ENCODE peak calls at places on chromosomes 4 and X, in six cellular contexts. P is body of pancreas, S is cardiac muscle cell, H is left lung, J is PC-3, D is NB4. W is an unnamed sample.
A peak's percentile ranks its signal among the peaks of the same experiment; 100 is the strongest.

GRCh38 chrX:31038585-31039326 is 33.1 kb downstream of the FTHL17 start:
- DNase-seq in H (no peak), P (peak; percentile 57), S (peak; percentile 72), J (peak; percentile 46), D (peak; percentile 34), W (peak; percentile 65)

GRCh38 chrX:69988955-69989394 is 60.8 kb downstream of the AWAT2 start:
- DNase-seq in H (no peak), D (no peak), J (no peak), S (peak; percentile 80), P (no peak), W (peak; percentile 38)

GRCh38 chr4:177375971-177376370 is 66.3 kb downstream of the AGA start:
- DNase-seq in P (no peak), S (no peak), H (no peak), D (peak; percentile 32), J (no peak), W (no peak)

GRCh38 chrX:100098660-100099375 is 311.3 kb downstream of the PCDH19 start:
- DNase-seq in P (no peak), D (no peak), J (no peak), H (no peak), S (peak; percentile 46), W (peak; percentile 8)

GRCh38 chr4:113531572-113531971 is 230.0 kb downstream of the CAMK2D start:
- DNase-seq in H (no peak), S (no peak), D (no peak), P (no peak), J (no peak), W (no peak)

GRCh38 chr4:48337726-48338125 is 3.6 kb upstream of the SLAIN2 start:
- DNase-seq in J (peak; percentile 68), D (peak; percentile 54), H (no peak), P (no peak), S (no peak), W (no peak)

GRCh38 chr4:165612936-165613335 is 234.1 kb downstream of the CPE start:
- DNase-seq in P (no peak), D (peak; percentile 11), S (no peak), J (no peak), H (no peak), W (peak; percentile 13)

GRCh38 chr4:84673475-84674230 is 90.7 kb downstream of the CDS1 start:
- DNase-seq in S (peak; percentile 88), P (no peak), H (no peak), J (peak; percentile 90), D (no peak), W (peak; percentile 95)

GRCh38 chr4:70743728-70744127 is 22.0 kb downstream of the RUFY3 start:
- DNase-seq in S (no peak), H (no peak), D (no peak), J (no peak), P (no peak), W (peak; percentile 43)

GRCh38 chr4:37685211-37685725 is 908 bp downstream of the RELL1 start:
- DNase-seq in D (peak; percentile 85), P (peak; percentile 16), J (no peak), H (no peak), S (peak; percentile 62), W (peak; percentile 67)

GRCh38 chr4:43525646-43526045 is 633.1 kb downstream of the GRXCR1 start:
- DNase-seq in D (no peak), J (no peak), S (no peak), H (no peak), P (no peak), W (no peak)

GRCh38 chr4:149065753-149066152 is 623.5 kb upstream of the NR3C2 start:
- DNase-seq in P (no peak), S (no peak), D (no peak), H (no peak), J (no peak), W (peak; percentile 4)

GRCh38 chr4:38128478-38129451 is 168.6 kb downstream of the PTTG2 start:
- DNase-seq in D (no peak), P (no peak), J (peak; percentile 21), H (no peak), S (no peak), W (peak; percentile 49)

GRCh38 chr4:59553739-59554126 is 1646.4 kb upstream of the ADGRL3 start:
- DNase-seq in D (no peak), J (peak; percentile 70), H (no peak), S (peak; percentile 7), P (no peak), W (peak; percentile 70)

GRCh38 chrX:12901486-12901885 is 4.9 kb upstream of the TLR8 start:
- DNase-seq in H (peak; percentile 34), D (peak; percentile 66), J (peak; percentile 79), P (peak; percentile 78), S (peak; percentile 63), W (peak; percentile 59)

GRCh38 chr4:84985952-84986351 is 19.5 kb upstream of the WDFY3 start:
- DNase-seq in S (peak; percentile 37), J (peak; percentile 70), D (no peak), H (no peak), P (no peak), W (peak; percentile 88)

GRCh38 chrX:109830704-109831206 is 97.7 kb upstream of the ACSL4 start:
- DNase-seq in H (no peak), S (peak; percentile 74), J (peak; percentile 46), P (no peak), D (peak; percentile 72), W (peak; percentile 63)

GRCh38 chr4:150250293-150250997 is 172.2 kb downstream of the DCLK2 start:
- DNase-seq in H (no peak), J (no peak), P (no peak), D (no peak), S (no peak), W (no peak)

GRCh38 chrX:66074920-66075879 is 35.3 kb upstream of the VSIG4 start:
- DNase-seq in S (peak; percentile 0), P (peak; percentile 27), D (peak; percentile 91), H (peak; percentile 76), J (peak; percentile 2), W (peak; percentile 32)

GRCh38 chr4:28225005-28225404 is 1364.4 kb downstream of the STIM2 start:
- DNase-seq in D (peak; percentile 33), S (peak; percentile 50), H (no peak), J (peak; percentile 62), P (peak; percentile 9), W (peak; percentile 57)

GRCh38 chrX:82127228-82128123 is 925.6 kb downstream of the SH3BGRL start:
- DNase-seq in H (no peak), P (no peak), S (no peak), J (peak; percentile 29), D (no peak), W (no peak)

GRCh38 chrX:118802857-118803256 is 20.8 kb upstream of the ZCCHC12 start:
- DNase-seq in D (peak; percentile 62), J (peak; percentile 10), H (no peak), S (peak; percentile 80), P (no peak), W (peak; percentile 69)

GRCh38 chrX:123277347-123277746 is 93.3 kb downstream of the GRIA3 start:
- DNase-seq in H (no peak), P (no peak), D (no peak), J (no peak), S (no peak), W (no peak)

GRCh38 chr4:159283697-159284492 is 181.0 kb downstream of the RAPGEF2 start:
- DNase-seq in J (peak; percentile 71), P (no peak), S (peak; percentile 85), H (no peak), D (no peak), W (peak; percentile 83)

DNA sequence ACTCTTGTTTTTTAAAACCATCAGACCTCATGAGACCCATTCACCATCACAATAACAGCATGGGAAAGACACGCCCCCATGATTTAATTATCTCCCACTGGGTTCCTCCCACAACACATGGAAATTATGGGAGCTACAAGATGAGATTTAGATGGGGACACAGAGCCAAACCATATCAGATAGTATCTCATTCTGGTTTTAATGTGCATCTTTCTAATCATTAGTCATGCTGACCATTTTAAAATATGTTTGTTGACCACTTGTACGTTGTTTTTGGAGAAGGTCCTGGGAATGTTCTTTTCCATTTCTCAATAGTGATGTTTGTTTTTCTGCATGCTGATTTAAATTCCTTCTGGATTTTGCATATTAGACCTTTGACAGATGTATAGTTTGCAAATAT is 119.0 kb downstream of the RTL3 start:
- DNase-seq in J (no peak), P (no peak), H (no peak), S (no peak), D (no peak), W (no peak)
- TF ChIP-seq CTCF in J (no peak), P (no peak), H (no peak), S (no peak), D (no peak), W (no peak)

DNA sequence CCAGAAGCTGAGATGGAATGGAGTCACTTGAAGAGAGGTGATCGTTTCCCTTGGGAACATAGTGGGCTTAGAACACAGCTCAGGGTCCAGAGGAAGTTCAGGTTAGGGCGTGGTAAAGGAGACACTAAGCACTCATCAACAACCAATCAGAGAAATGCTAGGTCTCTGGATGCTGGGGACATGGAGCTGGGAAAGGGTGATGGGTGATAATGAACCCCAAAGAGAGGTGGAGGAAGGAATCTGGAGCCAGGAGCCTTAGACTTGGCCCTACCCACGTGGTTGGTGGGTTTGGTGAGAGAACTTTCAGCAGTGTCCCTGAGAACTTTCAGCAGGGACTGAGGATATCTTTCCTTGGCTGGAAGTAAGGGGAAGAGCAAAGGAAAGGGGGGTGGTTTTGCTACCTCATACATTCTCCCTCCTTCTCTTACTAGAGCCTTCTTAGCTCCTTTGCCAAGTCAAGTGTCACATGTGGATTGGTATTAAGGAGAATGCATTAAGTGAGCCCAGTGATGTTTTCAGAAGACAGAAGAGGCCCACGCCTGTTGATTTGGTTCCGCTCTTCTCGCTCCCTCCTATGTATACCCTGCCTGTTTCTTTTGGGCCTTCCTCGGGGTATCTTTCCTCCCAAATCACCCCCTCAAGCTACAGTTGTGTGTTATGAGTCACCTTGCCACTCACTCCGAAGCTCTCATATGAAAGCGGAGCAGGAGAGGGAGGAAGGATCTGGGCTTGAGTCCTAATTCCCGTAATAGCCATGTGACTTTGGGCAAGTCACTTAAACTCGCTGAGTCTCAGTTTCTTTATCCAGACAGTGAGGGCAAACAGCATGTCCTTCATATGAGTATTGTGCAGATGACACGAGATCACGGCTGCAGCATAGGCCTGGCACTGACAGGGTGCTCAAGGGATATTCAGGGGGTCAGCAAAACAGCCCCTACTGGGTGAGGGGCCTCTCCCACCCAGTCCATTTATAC is 63.1 kb downstream of the TSC22D3 start:
- DNase-seq in D (no peak), J (no peak), H (no peak), P (no peak), S (peak; percentile 77), W (peak; percentile 78)
- H3K4me3 ChIP-seq in D (no peak overlapping the region), J (no peak overlapping the region), H (peak overlapping the region; percentile 72), P (no peak overlapping the region), S (no peak overlapping the region), W (no peak overlapping the region)

GRCh38 chr4:15162465-15163283 is 160.4 kb downstream of the CPEB2 start:
- DNase-seq in D (peak; percentile 53), H (no peak), P (no peak), J (peak; percentile 36), S (peak; percentile 68), W (peak; percentile 69)

GRCh38 chr4:15159477-15160019 is 157.3 kb downstream of the CPEB2 start:
- DNase-seq in D (no peak), P (no peak), J (no peak), H (no peak), S (peak; percentile 6), W (peak; percentile 12)

GRCh38 chr4:15162046-15162445 is 159.8 kb downstream of the CPEB2 start:
- DNase-seq in D (no peak), P (no peak), H (no peak), J (no peak), S (no peak), W (no peak)

GRCh38 chr4:15163284-15163645 is 161.0 kb downstream of the CPEB2 start:
- DNase-seq in D (no peak), H (no peak), P (no peak), J (no peak), S (peak; percentile 24), W (no peak)

GRCh38 chr4:15161439-15161838 is 159.2 kb downstream of the CPEB2 start:
- DNase-seq in P (no peak), S (no peak), H (no peak), J (peak; percentile 24), D (no peak), W (no peak)
- TF ChIP-seq CTCF in P (no peak), S (no peak), H (no peak), J (no peak), D (no peak), W (no peak)

GRCh38 chr4:163590103-163590502 is 95.6 kb downstream of the TMA16 start:
- DNase-seq in S (no peak), D (no peak), P (no peak), J (no peak), H (no peak), W (no peak)
- H3K4me3 ChIP-seq in S (no peak overlapping the region), D (no peak overlapping the region), P (no peak overlapping the region), J (no peak overlapping the region), H (no peak overlapping the region), W (no peak overlapping the region)

W was measured in cardiac fibroblast.